ENCODE peak calls at places on chromosomes 7 and 10, in six cellular contexts. Y is body of pancreas, E is psoas muscle, K is PC-9, W is transverse colon, V is fibroblast of lung. D is an unnamed sample.

GRCh38 chr10:27319752-27320561 is 79.4 kb upstream of the ACBD5 start:
- DNase-seq in W (peak; percentile 49), Y (peak; percentile 27), E (peak; percentile 64), K (peak; percentile 74), V (peak; percentile 63), D (no peak)

GRCh38 chr7:138735399-138735798 is 34.2 kb upstream of the SVOPL start:
- DNase-seq in V (no peak), Y (no peak), K (no peak), W (no peak), E (no peak), D (no peak)

GRCh38 chr10:72184156-72184555 is 31.7 kb upstream of the ANAPC16 start:
- DNase-seq in E (no peak), V (no peak), W (no peak), K (no peak), Y (no peak), D (no peak)

GRCh38 chr7:22876986-22877729 is 54.5 kb upstream of the TOMM7 start:
- DNase-seq in K (no peak), Y (no peak), V (no peak), E (no peak), W (no peak), D (no peak)

GRCh38 chr10:98374176-98374969 is 40.6 kb downstream of the PYROXD2 start:
- DNase-seq in K (peak; percentile 52), V (peak; percentile 84), E (no peak), Y (no peak), W (no peak), D (no peak)

GRCh38 chr7:15938153-15938552 is 251.7 kb upstream of the MEOX2 start:
- DNase-seq in E (no peak), V (peak; percentile 21), W (no peak), Y (no peak), K (no peak), D (no peak)

GRCh38 chr10:49001402-49001801 is 61.8 kb upstream of the LRRC18 start:
- DNase-seq in K (no peak), Y (no peak), V (no peak), W (no peak), E (no peak), D (peak; percentile 30)

GRCh38 chr7:156173748-156174353 is 361.6 kb upstream of the SHH start:
- DNase-seq in Y (no peak), W (no peak), V (no peak), K (no peak), E (no peak), D (no peak)

GRCh38 chr7:388461-388960 is 98.5 kb downstream of the FOXL3 start:
- DNase-seq in K (no peak), W (no peak), Y (peak; percentile 10), E (no peak), V (no peak), D (no peak)

GRCh38 chr7:18337425-18337824 is 158.1 kb upstream of the HDAC9 start:
- DNase-seq in K (no peak), E (no peak), W (no peak), Y (no peak), V (no peak), D (no peak)

GRCh38 chr10:84269773-84270172 is 24.9 kb downstream of the RGR start:
- DNase-seq in W (no peak), E (no peak), Y (no peak), V (peak; percentile 84), K (peak; percentile 36), D (no peak)

GRCh38 chr10:102712843-102713242 is 1.4 kb downstream of the ARL3 start:
- DNase-seq in V (no peak), W (no peak), K (no peak), Y (no peak), E (no peak), D (no peak)

GRCh38 chr7:33108931-33109757 is at the start of gene RP9:
- DNase-seq in W (peak; percentile 69), K (peak; percentile 80), Y (peak; percentile 62), E (peak; percentile 73), V (peak; percentile 63), D (peak; percentile 89)

GRCh38 chr7:71682181-71682580 is 550.2 kb downstream of the GALNT17 start:
- DNase-seq in E (no peak), Y (no peak), K (no peak), W (no peak), V (no peak), D (no peak)

GRCh38 chr7:128197586-128197985 is 43.5 kb upstream of the LEP start:
- DNase-seq in K (no peak), V (peak; percentile 25), W (no peak), Y (no peak), E (no peak), D (no peak)

GRCh38 chr7:64544010-64544409 is 18.9 kb downstream of the ZNF680 start:
- DNase-seq in K (no peak), V (no peak), Y (no peak), W (no peak), E (no peak), D (no peak)

GRCh38 chr10:119263966-119264621 is 56.7 kb downstream of the GRK5 start:
- DNase-seq in Y (no peak), K (no peak), V (no peak), E (no peak), W (no peak), D (no peak)

GRCh38 chr7:114085592-114086490 is 167.0 kb upstream of the PPP1R3A start:
- DNase-seq in W (peak; percentile 90), K (peak; percentile 82), V (peak; percentile 81), Y (peak; percentile 94), E (peak; percentile 81), D (peak; percentile 95)

GRCh38 chr10:88903715-88904114 is 23.7 kb downstream of the STAMBPL1 start:
- DNase-seq in K (no peak), Y (no peak), W (peak; percentile 48), V (no peak), E (no peak), D (no peak)

GRCh38 chr10:58477902-58478301 is 34.8 kb upstream of the BICC1 start:
- DNase-seq in E (no peak), W (no peak), K (no peak), Y (no peak), V (no peak), D (no peak)

GRCh38 chr10:219731-220472 is 84.6 kb downstream of the ZMYND11 start:
- DNase-seq in W (no peak), V (no peak), E (no peak), Y (no peak), K (no peak), D (no peak)

GRCh38 chr10:77230194-77230593 is 407.4 kb downstream of the KCNMA1 start:
- DNase-seq in Y (no peak), W (no peak), K (no peak), E (no peak), V (peak; percentile 74), D (no peak)

GRCh38 chr7:51066405-51066882 is 250.2 kb downstream of the COBL start:
- DNase-seq in Y (peak; percentile 61), K (no peak), W (no peak), V (no peak), E (no peak), D (no peak)

GRCh38 chr7:6237002-6237401 is 35.4 kb downstream of the CYTH3 start:
- DNase-seq in Y (no peak), E (no peak), V (no peak), W (no peak), K (no peak), D (no peak)

GRCh38 chr7:23863209-23863798 is 153.3 kb downstream of the STK31 start:
- DNase-seq in K (no peak), V (peak; percentile 33), E (no peak), W (no peak), Y (no peak), D (peak; percentile 18)

GRCh38 chr10:31656820-31657470 is 271.7 kb downstream of the ARHGAP12 start:
- DNase-seq in E (no peak), Y (no peak), W (no peak), K (no peak), V (peak; percentile 31), D (no peak)

GRCh38 chr7:75872073-75872782 is 6.6 kb upstream of the RHBDD2 start:
- DNase-seq in W (no peak), E (no peak), K (no peak), V (peak; percentile 46), Y (no peak), D (no peak)

GRCh38 chr7:80089341-80089740 is 45.3 kb upstream of the GNAI1 start:
- DNase-seq in E (no peak), V (peak; percentile 4), K (no peak), Y (no peak), W (no peak), D (no peak)
- TF ChIP-seq CTCF in E (no peak), V (no peak), K (no peak), Y (no peak), W (no peak), D (no peak)

GRCh38 chr7:130143334-130143732 is 61.9 kb downstream of the TMEM209 start:
- DNase-seq in E (no peak), V (no peak), K (no peak), Y (no peak), W (no peak), D (no peak)

GRCh38 chr7:130140551-130141160 is 64.5 kb downstream of the TMEM209 start:
- DNase-seq in V (no peak), E (no peak), K (no peak), Y (no peak), W (no peak), D (no peak)

GRCh38 chr7:130141161-130141857 is 63.9 kb downstream of the TMEM209 start:
- DNase-seq in Y (peak; percentile 66), E (peak; percentile 42), K (no peak), W (peak; percentile 81), V (peak; percentile 84), D (no peak)

GRCh38 chr7:130142654-130143333 is 62.4 kb downstream of the TMEM209 start:
- DNase-seq in E (no peak), V (no peak), K (no peak), W (no peak), Y (no peak), D (no peak)

GRCh38 chr7:130141858-130142653 is 63.1 kb downstream of the TMEM209 start:
- DNase-seq in E (no peak), Y (no peak), W (no peak), V (no peak), K (no peak), D (no peak)
- H3K4me3 ChIP-seq in E (peak overlapping the region; percentile 55), Y (no peak overlapping the region), W (peak overlapping the region; percentile 37), V (peak overlapping the region; percentile 22), K (no peak overlapping the region), D (no peak overlapping the region)

DNA sequence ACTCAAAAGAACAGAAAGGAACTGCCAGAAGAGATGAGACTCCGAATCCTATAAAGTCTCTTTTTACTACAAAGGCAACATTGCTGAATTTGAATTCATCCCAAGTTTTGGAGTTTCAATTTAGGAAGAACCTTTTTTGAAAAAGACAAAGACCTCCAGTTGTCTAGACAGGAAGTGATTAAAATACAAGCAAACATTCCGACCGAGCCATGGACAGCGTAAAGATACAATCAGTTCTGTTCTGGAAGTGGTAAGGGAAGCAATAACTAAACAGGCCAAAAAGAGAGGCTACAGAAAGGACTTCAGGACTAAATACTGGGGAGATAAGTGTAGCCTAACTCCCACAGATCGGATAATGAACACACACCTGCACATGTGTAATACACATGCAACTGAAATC is 101.0 kb downstream of the SMURF1 start:
- DNase-seq in W (no peak), E (no peak), Y (no peak), V (peak; percentile 73), K (no peak), D (no peak)
- H3K36me3 ChIP-seq in W (no peaks in the 10 kb centered on the region), E (peaks cover 93% of the 10 kb centered on the region), Y (no peaks in the 10 kb centered on the region), V (peaks cover 28% of the 10 kb centered on the region), K (peaks cover 70% of the 10 kb centered on the region), D (peaks cover 73% of the 10 kb centered on the region)

DNA sequence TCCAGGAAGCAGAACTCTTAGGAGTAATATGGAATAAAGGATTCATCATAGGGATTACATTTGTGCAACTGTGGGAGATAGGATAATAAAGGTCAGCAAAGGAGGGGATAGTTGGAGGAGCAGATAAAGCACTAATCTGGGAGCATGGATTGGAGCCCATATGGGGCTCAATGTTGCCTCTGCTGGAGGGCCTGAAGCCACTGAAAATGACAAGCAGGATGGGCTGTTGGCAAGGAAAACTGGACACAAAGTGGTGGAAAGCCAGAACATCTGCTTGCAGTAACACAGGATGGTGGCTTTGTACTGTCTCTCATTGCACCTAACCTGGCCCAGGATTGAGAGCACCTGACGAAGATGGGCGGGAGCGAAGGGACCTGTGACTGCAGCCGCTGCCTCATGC is 15.0 kb upstream of the COMMD3 start:
- DNase-seq in V (no peak), Y (no peak), E (no peak), K (no peak), W (no peak), D (peak; percentile 47)
- TF ChIP-seq CTCF in V (peak; percentile 13), Y (no peak), E (no peak), K (peak; percentile 10), W (no peak), D (peak; percentile 53)

D was measured in WERI-Rb-1.